ENCODE peak calls at places on chromosome 7, in eight cellular contexts. W is A549, F is foreskin fibroblast, Y is endothelial cell of umbilical vein, B is cardiac fibroblast, Q is osteoblast, H is AG09309, T is AG10803. K is an unnamed sample.

GRCh38 chr7:17580861-17581260 is 282.4 kb downstream of the AHR start:
- DNase-seq in W (no peak), F (no peak), Y (no peak), B (no peak), Q (no peak), H (no peak), T (peak; percentile 75), K (no peak)

GRCh38 chr7:136086712-136087111 is 109.6 kb upstream of the MTPN start:
- DNase-seq in W (peak; percentile 76), F (peak; percentile 2), Y (peak; percentile 86), B (peak; percentile 93), Q (peak; percentile 88), H (peak; percentile 70), T (peak; percentile 89), K (peak; percentile 74)

GRCh38 chr7:8068892-8069686 is 100.5 kb downstream of the GLCCI1 start:
- DNase-seq in W (no peak), F (no peak), Y (no peak), B (no peak), Q (no peak), H (no peak), T (no peak), K (no peak)

GRCh38 chr7:99617187-99617781 is 538 bp downstream of the ZSCAN25 start:
- DNase-seq in W (no peak), F (no peak), Y (no peak), B (no peak), Q (no peak), H (no peak), T (no peak), K (no peak)

GRCh38 chr7:143285454-143285756 is 647 bp downstream of the TMEM139 start:
- DNase-seq in W (peak; percentile 66), F (no peak), Y (no peak), B (no peak), Q (no peak), H (no peak), T (no peak), K (no peak)

GRCh38 chr7:44050915-44051560 is 6.5 kb downstream of the DBNL start:
- DNase-seq in W (no peak), F (no peak), Y (no peak), B (no peak), Q (no peak), H (no peak), T (no peak), K (no peak)

GRCh38 chr7:11760372-11760771 is 71.6 kb downstream of the THSD7A start:
- DNase-seq in W (peak; percentile 64), F (peak; percentile 62), Y (no peak), B (no peak), Q (no peak), H (no peak), T (no peak), K (no peak)

GRCh38 chr7:35185908-35186731 is 67.8 kb downstream of the TBX20 start:
- DNase-seq in W (peak; percentile 84), F (peak; percentile 21), Y (peak; percentile 24), B (peak; percentile 77), Q (peak; percentile 43), H (no peak), T (peak; percentile 13), K (peak; percentile 58)

GRCh38 chr7:41190615-41191014 is 512.3 kb downstream of the INHBA start:
- DNase-seq in W (no peak), F (no peak), Y (peak; percentile 25), B (peak; percentile 7), Q (no peak), H (no peak), T (no peak), K (no peak)

GRCh38 chr7:38775503-38775902 is 133.5 kb downstream of the VPS41 start:
- DNase-seq in W (no peak), F (no peak), Y (no peak), B (no peak), Q (no peak), H (no peak), T (no peak), K (no peak)

GRCh38 chr7:157525501-157525915 is 188.7 kb downstream of the DNAJB6 start:
- DNase-seq in W (peak; percentile 58), F (no peak), Y (no peak), B (no peak), Q (no peak), H (no peak), T (no peak), K (no peak)

GRCh38 chr7:35504365-35504764 is 190.6 kb downstream of the HERPUD2 start:
- DNase-seq in W (no peak), F (no peak), Y (no peak), B (no peak), Q (no peak), H (no peak), T (no peak), K (no peak)

GRCh38 chr7:39952378-39952777 is 2.3 kb downstream of the CDK13 start:
- DNase-seq in W (no peak), F (no peak), Y (no peak), B (peak; percentile 61), Q (peak; percentile 42), H (no peak), T (peak; percentile 78), K (no peak)

GRCh38 chr7:1263391-1263951 is 30.8 kb downstream of the UNCX start:
- DNase-seq in W (no peak), F (no peak), Y (no peak), B (no peak), Q (no peak), H (no peak), T (no peak), K (no peak)

GRCh38 chr7:27123021-27123476 is 7.5 kb downstream of the HOXA4 start:
- DNase-seq in W (no peak), F (no peak), Y (no peak), B (no peak), Q (peak; percentile 34), H (no peak), T (no peak), K (no peak)

GRCh38 chr7:27119412-27119911 is 11.1 kb downstream of the HOXA4 start:
- DNase-seq in W (no peak), F (no peak), Y (peak; percentile 48), B (no peak), Q (peak; percentile 5), H (no peak), T (no peak), K (no peak)

GRCh38 chr7:27123477-27124053 is 7.0 kb downstream of the HOXA4 start:
- DNase-seq in W (no peak), F (no peak), Y (no peak), B (no peak), Q (peak; percentile 75), H (no peak), T (no peak), K (no peak)

GRCh38 chr7:27122075-27122910 is 8.3 kb downstream of the HOXA4 start:
- DNase-seq in W (peak; percentile 69), F (no peak), Y (no peak), B (no peak), Q (peak; percentile 3), H (no peak), T (no peak), K (no peak)

DNA sequence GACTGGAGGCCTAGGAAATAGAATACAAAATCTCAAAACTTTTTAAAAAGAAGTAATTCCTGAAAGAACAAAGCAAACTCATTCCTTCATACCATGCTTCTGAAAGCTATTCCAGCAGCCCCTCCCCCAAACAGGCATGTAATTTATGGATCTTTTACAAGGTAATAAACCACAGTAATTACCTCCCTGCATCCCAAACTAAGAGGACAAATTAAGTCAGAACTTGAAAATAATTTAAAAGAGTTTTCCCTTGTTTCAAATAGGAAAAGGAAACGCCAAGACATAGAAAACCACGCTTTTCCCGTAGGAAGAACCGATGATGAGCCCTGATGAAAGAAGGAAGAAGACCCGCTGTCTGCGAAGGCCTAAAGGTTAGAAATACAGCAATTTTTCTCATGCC is 8.9 kb downstream of the HOXA4 start:
- DNase-seq in W (no peak), F (no peak), Y (no peak), B (no peak), Q (no peak), H (no peak), T (no peak), K (no peak)
- H3K4me3 ChIP-seq in W (peak overlapping the region; percentile 57), F (no peak overlapping the region), Y (peak overlapping the region; percentile 9), B (no peak overlapping the region), Q (no peak overlapping the region), H (no peak overlapping the region), T (no peak overlapping the region), K (no peak overlapping the region)

DNA sequence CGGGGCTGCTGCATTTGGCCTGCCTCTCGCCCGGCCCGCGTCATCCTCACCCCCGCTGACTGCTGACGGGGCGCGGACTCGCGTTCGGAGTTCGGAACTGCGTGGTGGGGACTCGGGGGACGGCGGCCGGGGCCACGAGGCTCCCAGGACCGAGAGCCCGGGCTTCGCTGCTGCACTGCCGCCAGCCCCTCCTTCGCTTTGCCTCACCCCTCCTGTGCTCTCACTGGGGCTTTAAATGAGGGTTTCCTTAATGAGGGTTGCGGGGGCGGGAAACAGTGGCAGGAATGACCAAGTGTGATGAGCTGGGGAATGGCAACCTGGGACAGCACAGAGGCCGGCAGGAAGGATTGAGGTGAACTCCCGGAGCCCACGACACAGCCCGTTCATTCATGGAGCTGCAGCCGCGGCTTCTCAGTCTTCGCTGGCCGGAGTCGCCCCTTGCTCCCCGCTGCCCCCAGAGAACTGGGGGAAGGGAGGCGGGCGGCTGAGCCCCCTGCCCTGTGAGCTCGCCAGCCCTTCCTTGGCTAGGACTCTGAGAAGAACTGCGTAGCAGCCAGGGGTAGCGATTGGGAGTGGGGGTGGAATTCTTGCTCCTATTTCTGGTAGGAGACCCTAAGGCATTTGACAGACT is 1.5 kb upstream of the LRRC4 start:
- DNase-seq in W (no peak), F (no peak), Y (no peak), B (peak; percentile 17), Q (peak; percentile 95), H (no peak), T (no peak), K (peak; percentile 71)
- H3K4me3 ChIP-seq in W (no peak overlapping the region), F (peak overlapping the region; percentile 25), Y (no peak overlapping the region), B (peak overlapping the region; percentile 31), Q (peak overlapping the region; percentile 66), H (peak overlapping the region; percentile 6), T (peak overlapping the region; percentile 31), K (peak overlapping the region; percentile 53)

GRCh38 chr7:106281919-106282318 is 2.9 kb downstream of the NAMPT start:
- DNase-seq in W (no peak), F (no peak), Y (no peak), B (no peak), Q (no peak), H (no peak), T (no peak), K (no peak)
- H3K4me3 ChIP-seq in W (peak overlapping the region; percentile 70), F (no peak overlapping the region), Y (no peak overlapping the region), B (peak overlapping the region; percentile 63), Q (no peak overlapping the region), H (no peak overlapping the region), T (no peak overlapping the region), K (no peak overlapping the region)

GRCh38 chr7:74318043-74318442 is 28.8 kb downstream of the CLIP2 start:
- DNase-seq in W (no peak), F (no peak), Y (no peak), B (no peak), Q (peak; percentile 18), H (no peak), T (no peak), K (no peak)

GRCh38 chr7:74307738-74308505 is 18.7 kb downstream of the CLIP2 start:
- DNase-seq in W (no peak), F (no peak), Y (no peak), B (no peak), Q (peak; percentile 53), H (no peak), T (no peak), K (no peak)

GRCh38 chr7:74317146-74317782 is 28.1 kb downstream of the CLIP2 start:
- DNase-seq in W (no peak), F (no peak), Y (no peak), B (no peak), Q (peak; percentile 69), H (no peak), T (no peak), K (no peak)

GRCh38 chr7:74311305-74311744 is 22.1 kb downstream of the CLIP2 start:
- DNase-seq in W (no peak), F (peak; percentile 42), Y (no peak), B (peak; percentile 54), Q (peak; percentile 60), H (no peak), T (no peak), K (no peak)

GRCh38 chr7:74312418-74313021 is 23.3 kb downstream of the CLIP2 start:
- DNase-seq in W (no peak), F (no peak), Y (no peak), B (no peak), Q (peak; percentile 77), H (no peak), T (no peak), K (no peak)
- H3K4me3 ChIP-seq in W (no peak overlapping the region), F (no peak overlapping the region), Y (no peak overlapping the region), B (no peak overlapping the region), Q (no peak overlapping the region), H (no peak overlapping the region), T (no peak overlapping the region), K (no peak overlapping the region)

K was measured in sigmoid colon.